ENCODE peak calls at places on chromosomes 13 and 19, in seven cellular contexts. J is fibroblast of mammary gland, Z is neural crest cell, B is endodermal cell, N is fibroblast of pulmonary artery, I is dorsolateral prefrontal cortex, V is HFFc6. X is an unnamed sample.

GRCh38 chr19:12777217-12778019 is 2.1 kb upstream of the HOOK2 start:
- DNase-seq in I (no peak), Z (peak), B (peak), V (peak), J (peak), N (peak), X (peak)

GRCh38 chr19:335486-336066 is 9.0 kb downstream of the MIER2 start:
- DNase-seq in I (peak), B (no peak), V (no peak), N (no peak), J (no peak), Z (no peak), X (no peak)

GRCh38 chr19:36114763-36115452 is at the start of gene POLR2I:
- DNase-seq in I (peak), N (peak), B (peak), J (peak), V (peak), Z (peak), X (peak)

GRCh38 chr13:45047394-45048328 is 58.3 kb downstream of the GPALPP1 start:
- DNase-seq in I (peak), Z (peak), J (peak), N (peak), V (peak), B (peak), X (peak)

GRCh38 chr13:87089391-87089790 is 581.8 kb upstream of the SLITRK5 start:
- DNase-seq in V (no peak), N (peak), I (no peak), J (peak), B (no peak), Z (no peak), X (no peak)

GRCh38 chr19:37218592-37218935 is 550 bp downstream of the ZNF383 start:
- DNase-seq in I (no peak), J (peak), Z (no peak), N (peak), V (peak), B (no peak), X (no peak)

GRCh38 chr13:51262501-51263211 is 40.5 kb downstream of the FAM124A start:
- DNase-seq in N (no peak), I (no peak), Z (no peak), J (no peak), V (no peak), B (no peak), X (no peak)

GRCh38 chr13:40992678-40993077 is 26.4 kb downstream of the ELF1 start:
- DNase-seq in B (no peak), V (no peak), N (no peak), I (no peak), Z (no peak), J (no peak), X (no peak)

GRCh38 chr19:54414156-54414555 is 1.1 kb upstream of the TTYH1 start:
- DNase-seq in N (no peak), V (no peak), J (no peak), I (no peak), Z (no peak), B (no peak), X (no peak)

GRCh38 chr13:111486331-111486730 is 165.9 kb downstream of the TEX29 start:
- DNase-seq in I (no peak), V (no peak), B (no peak), Z (no peak), J (no peak), N (no peak), X (peak)

GRCh38 chr19:47848871-47849473 is 10.1 kb upstream of the TPRX2 start:
- DNase-seq in J (peak), N (peak), Z (peak), V (no peak), I (no peak), B (peak), X (no peak)
- TF ChIP-seq CTCF in J (peak), N (peak), Z (peak), V (peak), I (peak), B (peak), X (peak)

DNA sequence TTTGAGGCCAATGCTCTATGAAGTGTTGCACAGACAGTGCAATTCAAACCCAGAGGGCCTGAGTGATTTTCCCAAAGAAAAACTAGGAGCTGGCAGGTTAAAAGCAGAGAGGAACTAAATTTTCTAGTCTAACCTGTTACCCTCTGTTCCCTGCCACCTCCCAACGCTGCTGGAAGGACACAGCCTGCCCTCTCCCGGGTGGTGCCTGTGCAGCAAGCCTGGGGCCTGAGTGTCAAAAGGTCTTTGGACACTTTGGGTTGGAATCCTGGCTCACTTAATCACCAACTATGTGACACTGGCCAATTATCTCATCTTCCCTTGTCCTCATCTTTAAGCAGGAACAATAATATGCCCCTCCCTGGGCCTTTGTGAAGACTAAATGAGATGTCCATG is 58.3 kb upstream of the WASF3 start:
- DNase-seq in V (no peak), Z (no peak), B (no peak), N (no peak), I (no peak), J (no peak), X (no peak)
- TF ChIP-seq CTCF in V (no peak), Z (no peak), B (no peak), N (no peak), I (no peak), J (no peak), X (no peak)

DNA sequence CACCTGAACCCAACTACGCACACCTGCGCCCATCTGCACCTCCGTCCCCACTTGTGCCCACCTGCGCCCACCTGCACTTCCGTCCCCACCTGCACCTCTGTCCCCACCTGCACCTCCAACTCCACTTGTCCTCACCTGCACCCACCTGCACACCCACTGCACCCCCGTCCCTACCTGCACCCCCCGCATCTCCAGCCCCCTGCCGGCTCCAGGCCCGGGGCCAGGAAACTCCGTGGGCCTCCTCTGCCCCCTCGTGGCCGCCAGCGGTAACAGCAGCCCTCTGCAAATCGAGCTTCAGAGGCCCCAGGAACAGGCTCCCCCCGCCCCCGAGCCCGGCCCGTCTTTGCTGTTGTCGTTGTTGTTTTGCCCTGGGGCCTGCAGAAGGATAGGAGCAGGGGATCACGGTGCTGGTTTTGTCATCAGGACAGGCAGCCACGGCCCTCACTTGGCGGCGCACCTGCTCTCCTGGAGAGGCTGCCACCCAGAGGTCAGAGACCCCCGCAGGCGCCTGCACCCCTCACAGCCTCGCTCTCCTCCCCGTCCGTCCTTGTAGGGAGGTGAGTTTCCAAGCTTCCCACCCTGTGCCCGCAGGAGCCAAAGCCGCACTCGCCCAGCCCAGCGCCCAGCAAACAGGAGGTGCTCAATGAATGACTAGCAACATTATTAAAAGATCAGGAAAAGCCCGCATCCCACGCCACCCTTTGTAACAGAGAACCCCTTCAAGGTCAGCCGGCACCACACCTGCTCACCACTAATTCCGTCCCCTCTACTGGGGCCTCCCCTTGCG is 65.4 kb downstream of the GNG7 start:
- DNase-seq in J (peak), N (peak), Z (peak), I (no peak), B (peak), V (peak), X (peak)
- TF ChIP-seq CTCF in J (peak), N (peak), Z (peak), I (peak), B (peak), V (peak), X (peak)

GRCh38 chr19:31562916-31563626 is 213.8 kb upstream of the TSHZ3 start:
- DNase-seq in I (no peak), V (no peak), Z (no peak), J (no peak), N (no peak), B (peak), X (no peak)
- TF ChIP-seq CTCF in I (no peak), V (no peak), Z (no peak), J (no peak), N (no peak), B (peak), X (no peak)

GRCh38 chr13:48068036-48068435 is 26.9 kb downstream of the MED4 start:
- DNase-seq in Z (no peak), N (no peak), J (no peak), B (no peak), I (no peak), V (no peak), X (no peak)
- TF ChIP-seq CTCF in Z (peak), N (no peak), J (no peak), B (peak), I (no peak), V (peak), X (peak)

DNA sequence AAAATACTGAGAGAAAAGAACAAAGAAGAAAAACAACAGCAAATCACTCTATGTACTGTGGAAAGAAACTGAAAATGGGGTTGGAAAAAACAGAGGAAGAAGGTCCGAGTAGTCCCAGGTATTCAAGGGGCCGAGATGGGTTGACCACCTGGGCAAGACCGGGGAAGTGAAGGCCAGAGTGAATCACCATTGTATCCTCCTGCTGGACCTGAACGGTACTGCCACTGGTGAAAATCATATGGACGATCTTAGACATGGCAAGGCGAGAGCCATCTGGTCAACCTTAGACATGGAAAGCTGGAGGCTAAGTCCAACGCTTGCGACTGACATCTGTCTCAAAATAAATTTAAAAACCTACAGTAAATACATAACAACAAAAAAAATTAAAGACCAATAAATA is 44.4 kb upstream of the ZNF91 start:
- DNase-seq in J (peak), V (no peak), Z (no peak), N (no peak), I (no peak), B (peak), X (no peak)
- TF ChIP-seq CTCF in J (peak), V (peak), Z (peak), N (peak), I (no peak), B (peak), X (peak)

GRCh38 chr19:38592940-38593339 is 24.8 kb downstream of the MAP4K1 start:
- DNase-seq in B (peak), V (no peak), N (no peak), J (no peak), Z (no peak), I (no peak), X (no peak)
- TF ChIP-seq CTCF in B (peak), V (peak), N (no peak), J (no peak), Z (peak), I (no peak), X (peak)